ENCODE peak calls at places on chromosomes 1 and 21, in six cellular contexts. H is IMR-90, Y is H9, F is mesenchymal stem cell, U is mesendoderm, K is neuronal stem cell. C is an unnamed sample.

GRCh38 chr1:155185783-155186265 is 12.2 kb downstream of the TRIM46 start:
- DNase-seq in H (no peak), Y (no peak), F (no peak), U (no peak), K (no peak), C (no peak)

GRCh38 chr1:200172311-200172710 is 144.8 kb downstream of the NR5A2 start:
- DNase-seq in H (peak), Y (no peak), F (peak), U (no peak), K (no peak), C (no peak)

GRCh38 chr1:238648756-238649155 is 737.6 kb upstream of the CHRM3 start:
- DNase-seq in H (no peak), Y (no peak), F (no peak), U (peak), K (no peak), C (no peak)

GRCh38 chr1:93681095-93681548 is 515 bp downstream of the BCAR3 start:
- DNase-seq in H (peak), Y (no peak), F (peak), U (no peak), K (no peak), C (peak)

GRCh38 chr21:32921632-32922230 is 104.0 kb upstream of the OLIG2 start:
- DNase-seq in H (peak), Y (peak), F (no peak), U (peak), K (no peak), C (peak)

GRCh38 chr1:30914931-30915330 is 6.4 kb upstream of the SDC3 start:
- DNase-seq in H (no peak), Y (no peak), F (no peak), U (no peak), K (no peak), C (no peak)

GRCh38 chr1:196808529-196809235 is 10.8 kb upstream of the CFHR1 start:
- DNase-seq in H (no peak), Y (no peak), F (no peak), U (no peak), K (no peak), C (no peak)

GRCh38 chr1:99697570-99697969 is 51.7 kb downstream of the PALMD start:
- DNase-seq in H (no peak), Y (no peak), F (no peak), U (no peak), K (no peak), C (no peak)

GRCh38 chr1:41629136-41629535 is 144.7 kb upstream of the EDN2 start:
- DNase-seq in H (no peak), Y (no peak), F (no peak), U (no peak), K (no peak), C (no peak)

GRCh38 chr1:112713466-112714312 is 1.4 kb downstream of the PPM1J start:
- DNase-seq in H (no peak), Y (peak), F (no peak), U (peak), K (no peak), C (no peak)

GRCh38 chr21:29311802-29312201 is 13.1 kb downstream of the BACH1 start:
- DNase-seq in H (no peak), Y (no peak), F (no peak), U (no peak), K (no peak), C (no peak)

GRCh38 chr21:35108887-35109286 is 59.8 kb upstream of the RUNX1 start:
- DNase-seq in H (no peak), Y (no peak), F (no peak), U (no peak), K (no peak), C (no peak)

GRCh38 chr21:35106246-35106835 is 57.2 kb upstream of the RUNX1 start:
- DNase-seq in H (no peak), Y (no peak), F (peak), U (peak), K (no peak), C (no peak)

GRCh38 chr21:35113064-35113463 is 64.0 kb upstream of the RUNX1 start:
- DNase-seq in H (peak), Y (no peak), F (peak), U (no peak), K (no peak), C (no peak)

GRCh38 chr21:35107520-35107919 is 58.4 kb upstream of the RUNX1 start:
- DNase-seq in H (no peak), Y (no peak), F (no peak), U (no peak), K (no peak), C (no peak)

DNA sequence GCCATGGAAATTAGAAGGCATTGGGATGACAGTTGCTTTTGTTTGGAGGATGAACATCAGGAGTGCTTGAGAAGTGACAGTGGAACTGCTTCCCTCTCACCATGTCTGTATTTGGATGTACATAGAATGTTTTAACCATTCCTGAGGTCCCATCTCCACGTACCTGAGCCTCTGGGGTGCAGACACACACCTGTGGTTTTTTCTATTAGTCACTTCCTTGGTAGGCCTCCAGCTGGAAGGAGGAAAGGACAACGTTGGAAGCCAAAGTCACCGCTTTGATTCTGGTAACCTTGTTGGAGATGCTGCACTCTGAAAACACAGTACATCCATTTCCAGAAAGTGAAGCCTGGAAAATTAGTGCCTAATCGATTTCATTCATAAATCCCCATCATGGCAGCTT is 62.4 kb upstream of the RUNX1 start:
- DNase-seq in H (no peak), Y (no peak), F (no peak), U (no peak), K (no peak), C (no peak)
- H2AK5ac ChIP-seq in H (no peak), Y (no peak), F (no peak), U (no peak), K (no peak), C (no peak)

GRCh38 chr1:37360011-37360410 is 114.4 kb upstream of the ZC3H12A start:
- DNase-seq in H (no peak), Y (no peak), F (no peak), U (no peak), K (no peak), C (no peak)

GRCh38 chr1:37358992-37359391 is 115.4 kb upstream of the ZC3H12A start:
- DNase-seq in H (no peak), Y (no peak), F (no peak), U (no peak), K (no peak), C (no peak)

GRCh38 chr1:37362990-37363389 is 111.4 kb upstream of the ZC3H12A start:
- DNase-seq in H (no peak), Y (peak), F (no peak), U (peak), K (peak), C (peak)

GRCh38 chr1:37362569-37362968 is 111.8 kb upstream of the ZC3H12A start:
- DNase-seq in H (no peak), Y (peak), F (no peak), U (peak), K (no peak), C (no peak)

GRCh38 chr1:37363535-37363934 is 110.8 kb upstream of the ZC3H12A start:
- DNase-seq in H (no peak), Y (no peak), F (no peak), U (no peak), K (no peak), C (no peak)
- H2AK5ac ChIP-seq in H (no peak), Y (no peak), F (no peak), U (no peak), K (no peak), C (no peak)

DNA sequence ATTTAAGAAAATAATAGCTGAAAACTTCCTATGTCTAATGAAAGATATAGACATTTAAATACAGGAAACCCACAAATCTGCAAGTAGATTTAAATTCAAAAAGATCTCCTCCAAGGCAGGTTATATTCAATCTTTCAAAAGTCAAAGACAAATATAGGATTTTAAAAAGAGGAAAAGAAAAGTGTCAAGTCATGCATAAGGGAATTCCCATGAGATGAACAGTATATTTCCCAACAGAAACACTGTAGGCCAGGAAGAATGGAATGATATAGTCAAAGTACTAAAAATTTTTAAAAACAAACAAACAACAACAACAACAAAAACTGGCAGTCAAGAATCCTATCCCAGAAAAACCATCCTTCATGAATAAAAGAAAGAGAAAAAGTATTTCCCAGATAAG is 806.5 kb upstream of the BRINP3 start:
- DNase-seq in H (no peak), Y (no peak), F (no peak), U (no peak), K (no peak), C (no peak)
- H2AK5ac ChIP-seq in H (no peak), Y (no peak), F (no peak), U (no peak), K (no peak), C (no peak)

DNA sequence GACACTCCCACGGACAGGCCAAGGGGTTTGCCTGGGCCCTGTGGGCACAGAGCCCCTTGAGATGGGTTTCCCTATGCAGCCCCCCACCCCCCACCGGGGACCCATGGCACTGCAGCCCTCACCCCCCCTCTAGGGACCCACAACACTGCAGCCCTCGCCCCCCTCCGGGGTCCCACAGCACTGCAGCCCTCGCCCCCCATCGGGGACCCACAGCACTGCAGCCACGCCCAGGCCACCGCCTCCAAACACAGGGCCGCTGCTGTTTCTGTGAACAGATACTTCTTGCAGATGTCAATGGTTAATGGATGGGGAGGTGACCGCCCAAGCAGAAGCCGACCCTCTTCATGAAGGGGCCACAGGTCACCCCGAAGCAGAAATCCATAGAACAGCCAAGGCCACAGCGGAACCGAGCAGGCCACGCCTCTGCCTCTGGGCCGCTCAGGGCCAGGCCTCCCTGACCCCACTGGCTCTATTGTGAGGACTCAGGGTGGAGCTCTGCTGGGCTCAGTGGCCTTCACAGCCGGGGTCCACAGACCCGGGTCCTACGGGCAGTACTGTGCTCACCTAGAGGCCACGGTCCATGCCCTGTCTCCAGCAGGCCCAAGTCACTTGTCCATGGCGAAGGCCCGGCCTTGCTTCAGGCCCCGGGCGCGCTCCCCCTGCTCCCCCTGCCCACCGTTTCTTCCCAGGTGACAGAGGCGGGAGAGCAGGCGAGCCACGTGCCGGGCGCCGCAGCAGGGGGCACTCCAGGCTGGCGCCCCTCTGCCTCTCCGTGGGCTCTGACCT is 4.1 kb upstream of the POFUT2 start:
- DNase-seq in H (no peak), Y (peak), F (no peak), U (no peak), K (no peak), C (no peak)
- H2AK5ac ChIP-seq in H (peak), Y (no peak), F (peak), U (no peak), K (peak), C (no peak)

DNA sequence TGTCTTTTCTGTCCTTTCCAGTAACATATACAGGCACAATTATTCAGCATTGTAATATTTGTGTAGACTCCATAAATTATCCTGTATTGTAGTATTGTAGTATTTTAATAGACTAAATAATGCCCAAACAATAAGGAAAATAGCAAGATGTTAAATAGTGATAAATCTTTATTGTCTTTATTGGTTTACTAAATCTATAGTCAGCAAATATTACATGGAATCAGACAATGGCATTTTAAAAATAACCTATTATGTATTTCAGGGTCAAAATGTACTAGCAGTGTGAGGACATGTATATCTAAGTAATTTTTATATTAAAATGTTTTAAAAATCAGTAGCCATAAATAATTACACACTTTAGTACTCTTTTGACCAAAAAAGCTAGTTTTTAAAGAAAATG is 202.3 kb downstream of the GREM2 start:
- DNase-seq in H (no peak), Y (no peak), F (no peak), U (no peak), K (no peak), C (no peak)
- H2AK5ac ChIP-seq in H (no peak), Y (no peak), F (no peak), U (no peak), K (no peak), C (no peak)

GRCh38 chr1:84675631-84676030 is 14.6 kb downstream of the SSX2IP start:
- DNase-seq in H (no peak), Y (no peak), F (no peak), U (peak), K (no peak), C (no peak)
- H2AK5ac ChIP-seq in H (no peak), Y (no peak), F (no peak), U (no peak), K (no peak), C (no peak)

C was measured in H1.